ENCODE peak calls at places on chromosome X, in nine cellular contexts. S is fibroblast of lung; K is tibial nerve; C is dorsolateral prefrontal cortex; A is AG09319; F is GM12865; V is CD8-positive, alpha-beta T cell; R is upper lobe of left lung; Q is PC-3. D is an unnamed sample.

GRCh38 chrX:135596495-135596894 is 76.0 kb downstream of the INTS6L start:
- DNase-seq in S (peak), K (no peak), C (no peak), A (no peak), F (peak), V (no peak), R (no peak), Q (peak), D (no peak)

GRCh38 chrX:44447214-44447613 is 95.4 kb downstream of the FUNDC1 start:
- DNase-seq in S (no peak), K (no peak), C (no peak), A (no peak), F (no peak), V (no peak), R (no peak), Q (no peak), D (no peak)

GRCh38 chrX:28609003-28609402 is 21.8 kb downstream of the IL1RAPL1 start:
- DNase-seq in S (no peak), K (no peak), C (no peak), A (no peak), F (no peak), V (no peak), R (no peak), Q (no peak), D (no peak)

GRCh38 chrX:27078371-27078770 is 384.8 kb downstream of the PPP4R3C start:
- DNase-seq in S (peak), K (no peak), C (no peak), A (no peak), F (no peak), V (no peak), R (no peak), Q (no peak), D (no peak)

GRCh38 chrX:66632986-66633385 is 5.9 kb downstream of the EDA2R start:
- DNase-seq in S (peak), K (no peak), C (no peak), A (no peak), F (no peak), V (no peak), R (no peak), Q (no peak), D (no peak)

GRCh38 chrX:54807524-54808108 is at the start of gene MAGED2:
- DNase-seq in S (peak), K (peak), C (peak), A (no peak), F (no peak), V (peak), R (peak), Q (peak), D (no peak)

GRCh38 chrX:261167-261857 is 19.9 kb upstream of the PLCXD1 start:
- DNase-seq in S (peak), K (no peak), C (peak), A (no peak), F (no peak), V (no peak), R (no peak), Q (peak), D (peak)

GRCh38 chrX:47158781-47159180 is 13.8 kb downstream of the RBM10 start:
- DNase-seq in S (no peak), K (no peak), C (no peak), A (no peak), F (no peak), V (no peak), R (no peak), Q (no peak), D (no peak)

GRCh38 chrX:53685711-53686110 is 808 bp downstream of the HUWE1 start:
- DNase-seq in S (no peak), K (no peak), C (no peak), A (no peak), F (peak), V (no peak), R (no peak), Q (peak), D (no peak)

GRCh38 chrX:53116101-53116500 is 22.2 kb downstream of the KANTR start:
- DNase-seq in S (peak), K (no peak), C (no peak), A (no peak), F (no peak), V (no peak), R (no peak), Q (no peak), D (no peak)

GRCh38 chrX:122626871-122627270 is 557.2 kb upstream of the GRIA3 start:
- DNase-seq in S (peak), K (no peak), C (no peak), A (no peak), F (no peak), V (no peak), R (no peak), Q (peak), D (no peak)

GRCh38 chrX:139739138-139739537 is 31.2 kb upstream of the MCF2 start:
- DNase-seq in S (peak), K (no peak), C (no peak), A (no peak), F (peak), V (no peak), R (no peak), Q (peak), D (no peak)

GRCh38 chrX:17831255-17831654 is 29.8 kb downstream of the RAI2 start:
- DNase-seq in S (no peak), K (no peak), C (no peak), A (no peak), F (no peak), V (no peak), R (no peak), Q (no peak), D (no peak)

GRCh38 chrX:110397353-110397752 is 38.7 kb downstream of the RTL9 start:
- DNase-seq in S (no peak), K (no peak), C (no peak), A (no peak), F (no peak), V (no peak), R (no peak), Q (peak), D (no peak)

GRCh38 chrX:39895228-39896110 is 202.3 kb downstream of the BCOR start:
- DNase-seq in S (no peak), K (no peak), C (no peak), A (no peak), F (no peak), V (no peak), R (no peak), Q (peak), D (no peak)

GRCh38 chrX:72273718-72274117 is 3.3 kb downstream of the RPS4X start:
- DNase-seq in S (no peak), K (no peak), C (no peak), A (no peak), F (no peak), V (no peak), R (no peak), Q (no peak), D (no peak)

GRCh38 chrX:14359727-14360126 is 169.6 kb upstream of the GLRA2 start:
- DNase-seq in S (no peak), K (no peak), C (no peak), A (no peak), F (no peak), V (no peak), R (no peak), Q (no peak), D (no peak)

GRCh38 chrX:3345281-3346081 is 971 bp downstream of the MXRA5 start:
- DNase-seq in S (peak), K (no peak), C (no peak), A (no peak), F (no peak), V (no peak), R (peak), Q (no peak), D (peak)

GRCh38 chrX:139826065-139827044 is 106.5 kb downstream of the ATP11C start:
- DNase-seq in S (peak), K (peak), C (no peak), A (peak), F (no peak), V (no peak), R (no peak), Q (peak), D (no peak)

GRCh38 chrX:132442674-132443073 is 46.2 kb downstream of the MBNL3 start:
- DNase-seq in S (peak), K (peak), C (no peak), A (no peak), F (no peak), V (no peak), R (no peak), Q (no peak), D (no peak)

GRCh38 chrX:29237972-29238371 is 650.7 kb downstream of the IL1RAPL1 start:
- DNase-seq in S (no peak), K (no peak), C (no peak), A (no peak), F (no peak), V (no peak), R (no peak), Q (no peak), D (no peak)

GRCh38 chrX:101229155-101229554 is 9.6 kb downstream of the DRP2 start:
- DNase-seq in S (peak), K (no peak), C (no peak), A (no peak), F (no peak), V (no peak), R (no peak), Q (peak), D (no peak)

GRCh38 chrX:39309721-39310152 is 508.5 kb downstream of the MID1IP1 start:
- DNase-seq in S (peak), K (peak), C (no peak), A (no peak), F (no peak), V (peak), R (no peak), Q (no peak), D (no peak)

GRCh38 chrX:140433582-140433981 is 71.3 kb downstream of the SOX3 start:
- DNase-seq in S (no peak), K (no peak), C (no peak), A (no peak), F (no peak), V (no peak), R (no peak), Q (no peak), D (no peak)

GRCh38 chrX:15646543-15646942 is 18.1 kb downstream of the CLTRN start:
- DNase-seq in S (no peak), K (no peak), C (no peak), A (no peak), F (no peak), V (no peak), R (peak), Q (no peak), D (no peak)

GRCh38 chrX:15645266-15645665 is 19.3 kb downstream of the CLTRN start:
- DNase-seq in S (no peak), K (no peak), C (no peak), A (no peak), F (no peak), V (no peak), R (no peak), Q (peak), D (no peak)

GRCh38 chrX:15646031-15646430 is 18.6 kb downstream of the CLTRN start:
- DNase-seq in S (no peak), K (no peak), C (no peak), A (no peak), F (no peak), V (no peak), R (no peak), Q (no peak), D (no peak)

GRCh38 chrX:15644560-15644872 is 20.1 kb downstream of the CLTRN start:
- DNase-seq in S (no peak), K (no peak), C (no peak), A (no peak), F (no peak), V (no peak), R (no peak), Q (no peak), D (no peak)

GRCh38 chrX:15643786-15644559 is 20.6 kb downstream of the CLTRN start:
- DNase-seq in S (no peak), K (no peak), C (no peak), A (no peak), F (no peak), V (no peak), R (no peak), Q (no peak), D (no peak)
- TF ChIP-seq CTCF in S (no peak), K (no peak), C (no peak), A (no peak), F (no peak), V (no peak), R (no peak), Q (no peak), D (no peak)

GRCh38 chrX:18985186-18985435 is 1.2 kb upstream of the PHKA2 start:
- DNase-seq in S (no peak), K (no peak), C (no peak), A (no peak), F (no peak), V (no peak), R (no peak), Q (no peak), D (no peak)

GRCh38 chrX:18981124-18981807 is 2.6 kb downstream of the PHKA2 start:
- DNase-seq in S (no peak), K (no peak), C (no peak), A (no peak), F (no peak), V (no peak), R (no peak), Q (peak), D (no peak)

GRCh38 chrX:18983711-18984380 is at the start of gene PHKA2:
- DNase-seq in S (no peak), K (peak), C (peak), A (no peak), F (no peak), V (no peak), R (peak), Q (peak), D (peak)

DNA sequence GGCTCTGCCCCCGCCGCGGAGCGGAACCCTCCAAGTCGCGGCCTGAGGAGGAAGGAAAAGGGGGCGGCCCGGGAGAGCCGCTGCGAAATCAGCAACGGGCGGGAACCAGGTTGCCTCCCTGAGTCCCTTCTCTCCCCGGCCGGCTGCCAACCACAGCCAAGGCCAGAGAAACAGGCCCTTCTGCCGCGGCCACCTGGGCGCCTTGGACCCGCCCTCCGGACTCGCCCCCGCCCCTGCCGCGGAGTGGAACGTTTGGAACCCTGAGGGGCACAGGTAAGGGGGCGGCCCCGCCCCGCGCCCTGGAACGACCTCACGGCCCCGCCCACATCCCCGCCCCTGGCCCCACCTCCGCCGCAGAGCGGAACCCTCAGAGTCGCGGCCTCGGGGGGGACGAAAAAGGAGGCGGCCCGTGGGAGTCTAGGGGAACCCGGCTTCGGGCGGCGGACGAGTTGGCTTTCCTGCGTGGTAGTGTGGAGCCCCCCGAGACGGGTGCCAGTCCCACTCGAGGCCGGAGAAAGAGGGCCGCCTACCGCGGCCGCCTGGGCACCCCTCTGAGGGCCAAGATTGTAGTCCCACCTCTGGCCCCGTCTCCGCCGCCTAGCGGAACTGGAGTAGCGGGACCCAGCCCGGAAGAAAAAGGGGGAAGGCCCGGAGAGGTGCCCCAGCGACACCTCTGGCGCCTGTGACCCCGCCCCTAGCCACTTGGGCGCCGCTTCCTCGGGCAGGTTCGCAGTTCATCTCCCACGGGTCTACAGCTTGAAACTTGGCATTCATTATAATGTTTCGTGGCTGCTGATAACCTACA is 669 bp upstream of the PHKA2 start:
- DNase-seq in S (peak), K (peak), C (peak), A (peak), F (peak), V (peak), R (peak), Q (peak), D (peak)
- TF ChIP-seq CTCF in S (peak), K (peak), C (peak), A (peak), F (peak), V (peak), R (peak), Q (no peak), D (peak)

GRCh38 chrX:50680990-50681389 is 133.0 kb downstream of the SHROOM4 start:
- DNase-seq in S (no peak), K (no peak), C (no peak), A (no peak), F (peak), V (no peak), R (no peak), Q (peak), D (no peak)
- TF ChIP-seq CTCF in S (no peak), K (no peak), C (peak), A (peak), F (no peak), V (no peak), R (peak), Q (peak), D (peak)

DNA sequence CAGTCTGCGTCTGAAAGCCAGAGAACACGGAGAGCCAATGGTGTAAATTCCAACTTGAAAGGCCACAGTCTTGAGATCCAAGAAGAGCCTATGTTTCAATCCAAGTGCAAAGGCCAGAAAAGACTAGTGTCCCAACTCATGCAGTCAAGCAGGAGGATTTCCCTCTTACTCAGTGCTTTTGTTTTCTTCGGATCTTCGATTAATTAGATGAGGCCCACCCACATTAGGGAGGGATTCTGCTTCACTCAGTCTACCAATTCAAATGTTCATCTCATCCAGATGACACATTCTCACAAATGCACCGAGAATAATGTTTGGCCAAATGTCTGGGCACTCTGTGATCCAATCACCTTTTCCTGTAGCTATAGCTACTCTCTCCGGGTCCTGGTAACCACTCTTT is 91.5 kb upstream of the S100G start:
- DNase-seq in S (no peak), K (no peak), C (no peak), A (no peak), F (no peak), V (no peak), R (no peak), Q (no peak), D (no peak)
- TF ChIP-seq CTCF in S (no peak), K (no peak), C (no peak), A (no peak), F (no peak), V (no peak), R (no peak), Q (no peak), D (no peak)

GRCh38 chrX:13252726-13253125 is 67.1 kb downstream of the ATXN3L start:
- DNase-seq in S (peak), K (no peak), C (no peak), A (no peak), F (no peak), V (no peak), R (no peak), Q (no peak), D (no peak)

GRCh38 chrX:13256562-13256961 is 63.3 kb downstream of the ATXN3L start:
- DNase-seq in S (no peak), K (no peak), C (no peak), A (no peak), F (peak), V (no peak), R (no peak), Q (no peak), D (no peak)

GRCh38 chrX:13253223-13253622 is 66.6 kb downstream of the ATXN3L start:
- DNase-seq in S (no peak), K (no peak), C (no peak), A (no peak), F (peak), V (no peak), R (no peak), Q (no peak), D (no peak)

GRCh38 chrX:13254870-13255269 is 65.0 kb downstream of the ATXN3L start:
- DNase-seq in S (no peak), K (no peak), C (no peak), A (no peak), F (peak), V (no peak), R (no peak), Q (no peak), D (no peak)

DNA sequence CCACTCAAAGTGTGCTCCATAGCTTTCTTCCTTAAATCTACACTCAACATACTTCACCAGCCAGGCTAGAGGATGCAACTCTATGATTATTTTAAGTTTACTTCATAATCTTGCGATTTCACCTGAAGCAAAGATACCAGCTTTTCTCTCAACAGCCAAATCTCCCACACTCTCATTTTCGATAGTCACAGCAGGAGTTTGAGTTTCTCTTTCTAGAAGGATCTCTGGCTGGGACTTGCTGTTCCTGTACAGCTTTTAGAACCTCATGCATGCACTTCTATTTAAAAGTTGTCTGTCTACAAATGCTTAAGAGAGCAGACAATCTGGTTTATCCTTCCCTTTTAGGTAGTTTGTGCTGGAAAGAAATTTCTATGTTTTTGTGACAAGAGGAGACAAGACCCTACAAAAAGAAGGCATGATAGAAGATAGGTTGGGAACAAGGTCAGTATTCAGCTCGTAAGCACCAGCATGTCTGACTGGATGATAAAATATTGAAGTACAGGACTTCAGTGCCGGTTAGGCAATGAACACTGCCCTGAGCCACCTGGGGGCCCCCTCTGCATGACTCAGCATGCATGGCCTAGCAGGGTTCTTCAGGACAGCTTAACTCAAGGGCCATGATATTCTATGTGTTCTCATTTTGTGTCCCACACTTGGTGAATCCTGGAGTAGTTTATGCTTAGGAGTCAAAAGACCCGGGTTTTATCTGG is 65.6 kb downstream of the ATXN3L start:
- DNase-seq in S (peak), K (no peak), C (no peak), A (no peak), F (peak), V (no peak), R (no peak), Q (peak), D (no peak)
- TF ChIP-seq CTCF in S (no peak), K (no peak), C (no peak), A (no peak), F (peak), V (no peak), R (no peak), Q (no peak), D (no peak)

GRCh38 chrX:71195959-71196727 is 26.9 kb upstream of the GJB1 start:
- DNase-seq in S (no peak), K (no peak), C (no peak), A (no peak), F (peak), V (no peak), R (no peak), Q (no peak), D (no peak)

DNA sequence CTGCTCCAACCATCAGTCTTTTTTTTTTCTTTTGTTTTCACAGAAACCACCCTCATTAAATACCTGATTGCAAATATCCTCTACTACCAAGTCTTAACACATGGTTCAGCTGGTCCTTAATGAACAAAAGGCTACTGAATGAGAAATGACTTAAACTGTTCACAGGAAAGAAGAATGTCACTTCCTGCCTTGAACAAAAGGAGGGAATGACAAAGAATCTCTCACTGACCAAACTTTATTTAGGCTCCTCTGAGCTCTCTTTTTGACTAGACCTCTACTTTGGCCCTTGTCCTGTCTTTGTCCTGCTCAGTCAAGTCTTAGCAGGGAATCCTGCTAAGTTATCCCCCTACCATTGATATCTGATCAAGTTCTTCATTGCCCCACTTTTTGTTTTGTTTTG is 31.8 kb upstream of the GJB1 start:
- DNase-seq in S (no peak), K (no peak), C (no peak), A (no peak), F (no peak), V (no peak), R (no peak), Q (no peak), D (no peak)
- TF ChIP-seq CTCF in S (no peak), K (no peak), C (no peak), A (no peak), F (no peak), V (no peak), R (no peak), Q (no peak), D (no peak)

D was measured in type B pancreatic cell.